ENCODE peak calls at places on chromosomes 3 and 15, in nine cellular contexts. B is ELR; C is stimulated activated CD4-positive, alpha-beta T cell treated with anti-CD3 and anti-CD28 coated beads, Interleukin-4, amount 100 ng/mL, for 1 hour; D is mucosa of gallbladder; V is CD8-positive, alpha-beta T cell; I is lung microvascular endothelial cell; X is foreskin fibroblast; N is GM03348; P is NCI-H187. L is an unnamed sample.

GRCh38 chr3:33218446-33219174 is at the start of gene SUSD5:
- DNase-seq in I (peak), P (no peak), N (peak), C (no peak), B (peak), V (no peak), X (peak), D (no peak), L (no peak)

GRCh38 chr3:179068779-179069530 is 2.7 kb downstream of the ZMAT3 start:
- DNase-seq in V (no peak), N (peak), X (peak), D (no peak), I (peak), B (peak), P (no peak), C (peak), L (no peak)

GRCh38 chr15:75904241-75904631 is 558 bp downstream of the FBXO22 start:
- DNase-seq in C (no peak), B (peak), P (no peak), I (peak), V (peak), X (peak), N (peak), D (peak), L (no peak)

GRCh38 chr3:109532257-109533216 is 195.2 kb upstream of the DPPA4 start:
- DNase-seq in B (peak), P (no peak), C (peak), V (no peak), X (peak), I (peak), D (peak), N (peak), L (no peak)

GRCh38 chr3:126971891-126972351 is 11.0 kb upstream of the PLXNA1 start:
- DNase-seq in C (no peak), P (no peak), D (peak), B (no peak), I (no peak), X (peak), N (peak), V (no peak), L (no peak)

GRCh38 chr3:49378249-49378899 is 20.2 kb upstream of the GPX1 start:
- DNase-seq in D (peak), P (no peak), B (peak), V (no peak), C (no peak), I (no peak), N (peak), X (peak), L (no peak)

GRCh38 chr3:53815651-53816050 is 30.6 kb downstream of the CHDH start:
- DNase-seq in B (no peak), C (no peak), D (no peak), N (no peak), I (no peak), V (no peak), X (no peak), P (no peak), L (no peak)

GRCh38 chr3:58072046-58072445 is 63.8 kb downstream of the FLNB start:
- DNase-seq in V (no peak), B (no peak), N (no peak), X (no peak), C (no peak), I (no peak), P (no peak), D (no peak), L (no peak)

GRCh38 chr15:73387507-73388255 is 18.9 kb upstream of the HCN4 start:
- DNase-seq in P (no peak), D (no peak), V (no peak), X (peak), C (no peak), B (peak), I (peak), N (no peak), L (no peak)

GRCh38 chr3:4417449-4417848 is 49.6 kb downstream of the SUMF1 start:
- DNase-seq in D (no peak), V (no peak), X (no peak), B (peak), P (no peak), C (no peak), N (peak), I (peak), L (no peak)

GRCh38 chr15:51883436-51883835 is 54.0 kb downstream of the TMOD3 start:
- DNase-seq in C (no peak), N (peak), P (no peak), I (no peak), X (peak), B (no peak), D (no peak), V (no peak), L (no peak)

GRCh38 chr15:68352401-68353062 is 75.0 kb downstream of the FEM1B start:
- DNase-seq in C (peak), I (peak), V (no peak), X (peak), B (peak), P (no peak), N (peak), D (peak), L (no peak)

GRCh38 chr15:88383354-88383753 is 83.8 kb downstream of the MRPL46 start:
- DNase-seq in C (no peak), B (no peak), I (no peak), N (no peak), V (no peak), D (no peak), P (no peak), X (no peak), L (no peak)

GRCh38 chr3:32474201-32474600 is 28.5 kb downstream of the CMTM6 start:
- DNase-seq in N (no peak), I (no peak), C (no peak), D (no peak), P (no peak), X (no peak), V (no peak), B (no peak), L (no peak)

L was measured in NCI-H2107.